ENCODE peak calls at places on chromosomes 7 and 10, in nine cellular contexts. One of them, this sample, is unnamed.

GRCh38 chr7:30984359-30985107 is 20.8 kb downstream of the GHRHR start:
- DNase-seq in endodermal cell: peak; percentile 87
- DNase-seq in WERI-Rb-1: no peak
- DNase-seq in cardiac muscle cell: peak; percentile 48
- DNase-seq in body of pancreas: no peak
- DNase-seq in A549: no peak
- DNase-seq in ovary: no peak
- DNase-seq in pancreas: peak; percentile 33
- DNase-seq in transverse colon: no peak
- DNase-seq in this sample: peak; percentile 46

GRCh38 chr10:45417746-45418145 is 43.7 kb downstream of the ALOX5 start:
- DNase-seq in endodermal cell: no peak
- DNase-seq in WERI-Rb-1: no peak
- DNase-seq in cardiac muscle cell: no peak
- DNase-seq in body of pancreas: no peak
- DNase-seq in A549: no peak
- DNase-seq in ovary: no peak
- DNase-seq in pancreas: no peak
- DNase-seq in transverse colon: no peak
- DNase-seq in this sample: no peak

GRCh38 chr10:95531994-95532399 is 29.2 kb downstream of the SORBS1 start:
- DNase-seq in endodermal cell: no peak
- DNase-seq in WERI-Rb-1: no peak
- DNase-seq in cardiac muscle cell: no peak
- DNase-seq in body of pancreas: no peak
- DNase-seq in A549: no peak
- DNase-seq in ovary: no peak
- DNase-seq in pancreas: no peak
- DNase-seq in transverse colon: no peak
- DNase-seq in this sample: no peak

GRCh38 chr10:42952358-42952757 is 124.5 kb upstream of the RET start:
- DNase-seq in endodermal cell: peak; percentile 95
- DNase-seq in WERI-Rb-1: peak; percentile 34
- DNase-seq in cardiac muscle cell: no peak
- DNase-seq in body of pancreas: peak; percentile 44
- DNase-seq in A549: no peak
- DNase-seq in ovary: no peak
- DNase-seq in pancreas: peak; percentile 70
- DNase-seq in transverse colon: no peak
- DNase-seq in this sample: peak; percentile 2

GRCh38 chr7:46468753-46469356 is 547.8 kb upstream of the IGFBP3 start:
- DNase-seq in endodermal cell: peak; percentile 53
- DNase-seq in WERI-Rb-1: peak; percentile 15
- DNase-seq in cardiac muscle cell: peak; percentile 57
- DNase-seq in body of pancreas: no peak
- DNase-seq in A549: no peak
- DNase-seq in ovary: no peak
- DNase-seq in pancreas: no peak
- DNase-seq in transverse colon: no peak
- DNase-seq in this sample: no peak

GRCh38 chr10:123862421-123863188 is 29.0 kb downstream of the CPXM2 start:
- DNase-seq in endodermal cell: no peak
- DNase-seq in WERI-Rb-1: no peak
- DNase-seq in cardiac muscle cell: no peak
- DNase-seq in body of pancreas: no peak
- DNase-seq in A549: no peak
- DNase-seq in ovary: no peak
- DNase-seq in pancreas: no peak
- DNase-seq in transverse colon: no peak
- DNase-seq in this sample: no peak

GRCh38 chr10:126250045-126250444 is 138.2 kb downstream of the ADAM12 start:
- DNase-seq in endodermal cell: no peak
- DNase-seq in WERI-Rb-1: no peak
- DNase-seq in cardiac muscle cell: no peak
- DNase-seq in body of pancreas: no peak
- DNase-seq in A549: no peak
- DNase-seq in ovary: no peak
- DNase-seq in pancreas: no peak
- DNase-seq in transverse colon: no peak
- DNase-seq in this sample: no peak

GRCh38 chr10:87095241-87095945 is 387 bp downstream of the SHLD2 start:
- DNase-seq in endodermal cell: peak; percentile 91
- DNase-seq in WERI-Rb-1: peak; percentile 80
- DNase-seq in cardiac muscle cell: peak; percentile 94
- DNase-seq in body of pancreas: peak; percentile 78
- DNase-seq in A549: peak; percentile 55
- DNase-seq in ovary: peak; percentile 76
- DNase-seq in pancreas: peak; percentile 87
- DNase-seq in transverse colon: peak; percentile 85
- DNase-seq in this sample: peak; percentile 31

GRCh38 chr7:2862831-2863361 is 18.8 kb upstream of the GNA12 start:
- DNase-seq in endodermal cell: peak; percentile 72
- DNase-seq in WERI-Rb-1: no peak
- DNase-seq in cardiac muscle cell: peak; percentile 92
- DNase-seq in body of pancreas: no peak
- DNase-seq in A549: no peak
- DNase-seq in ovary: peak; percentile 58
- DNase-seq in pancreas: no peak
- DNase-seq in transverse colon: no peak
- DNase-seq in this sample: no peak

GRCh38 chr7:4189151-4189570 is 492.9 kb upstream of the FOXK1 start:
- DNase-seq in endodermal cell: no peak
- DNase-seq in WERI-Rb-1: no peak
- DNase-seq in cardiac muscle cell: no peak
- DNase-seq in body of pancreas: peak; percentile 83
- DNase-seq in A549: no peak
- DNase-seq in ovary: peak; percentile 59
- DNase-seq in pancreas: peak; percentile 87
- DNase-seq in transverse colon: peak; percentile 80
- DNase-seq in this sample: peak; percentile 83

GRCh38 chr7:24882989-24883631 is 96.9 kb downstream of the OSBPL3 start:
- DNase-seq in endodermal cell: no peak
- DNase-seq in WERI-Rb-1: no peak
- DNase-seq in cardiac muscle cell: peak; percentile 84
- DNase-seq in body of pancreas: no peak
- DNase-seq in A549: no peak
- DNase-seq in ovary: peak; percentile 61
- DNase-seq in pancreas: no peak
- DNase-seq in transverse colon: no peak
- DNase-seq in this sample: peak; percentile 24

GRCh38 chr7:46559194-46559576 is 638.1 kb upstream of the IGFBP3 start:
- DNase-seq in endodermal cell: no peak
- DNase-seq in WERI-Rb-1: no peak
- DNase-seq in cardiac muscle cell: peak; percentile 87
- DNase-seq in body of pancreas: no peak
- DNase-seq in A549: no peak
- DNase-seq in ovary: no peak
- DNase-seq in pancreas: no peak
- DNase-seq in transverse colon: no peak
- DNase-seq in this sample: no peak

GRCh38 chr7:143284591-143285453 is at the start of gene TMEM139:
- DNase-seq in endodermal cell: peak; percentile 85
- DNase-seq in WERI-Rb-1: no peak
- DNase-seq in cardiac muscle cell: no peak
- DNase-seq in body of pancreas: peak; percentile 80
- DNase-seq in A549: no peak
- DNase-seq in ovary: no peak
- DNase-seq in pancreas: peak; percentile 73
- DNase-seq in transverse colon: peak; percentile 85
- DNase-seq in this sample: no peak

GRCh38 chr10:123284022-123284421 is 129.8 kb downstream of the BUB3 start:
- DNase-seq in endodermal cell: peak; percentile 34
- DNase-seq in WERI-Rb-1: no peak
- DNase-seq in cardiac muscle cell: no peak
- DNase-seq in body of pancreas: no peak
- DNase-seq in A549: no peak
- DNase-seq in ovary: no peak
- DNase-seq in pancreas: no peak
- DNase-seq in transverse colon: no peak
- DNase-seq in this sample: peak; percentile 5

GRCh38 chr10:132837905-132838304 is 52.0 kb upstream of the NKX6-2 start:
- DNase-seq in endodermal cell: peak; percentile 47
- DNase-seq in WERI-Rb-1: no peak
- DNase-seq in cardiac muscle cell: no peak
- DNase-seq in body of pancreas: no peak
- DNase-seq in A549: no peak
- DNase-seq in ovary: no peak
- DNase-seq in pancreas: peak; percentile 54
- DNase-seq in transverse colon: no peak
- DNase-seq in this sample: no peak

GRCh38 chr10:113563306-113564088 is 10.6 kb downstream of the HABP2 start:
- DNase-seq in endodermal cell: peak; percentile 94
- DNase-seq in WERI-Rb-1: peak; percentile 79
- DNase-seq in cardiac muscle cell: peak; percentile 76
- DNase-seq in body of pancreas: peak; percentile 86
- DNase-seq in A549: peak; percentile 83
- DNase-seq in ovary: peak; percentile 76
- DNase-seq in pancreas: peak; percentile 96
- DNase-seq in transverse colon: peak; percentile 81
- DNase-seq in this sample: no peak

GRCh38 chr7:73920406-73921134 is 59.6 kb downstream of the TMEM270 start:
- DNase-seq in endodermal cell: no peak
- DNase-seq in WERI-Rb-1: no peak
- DNase-seq in cardiac muscle cell: no peak
- DNase-seq in body of pancreas: no peak
- DNase-seq in A549: no peak
- DNase-seq in ovary: no peak
- DNase-seq in pancreas: no peak
- DNase-seq in transverse colon: no peak
- DNase-seq in this sample: no peak

GRCh38 chr10:80491251-80492102 is 37.4 kb downstream of the TSPAN14 start:
- DNase-seq in endodermal cell: no peak
- DNase-seq in WERI-Rb-1: no peak
- DNase-seq in cardiac muscle cell: peak; percentile 38
- DNase-seq in body of pancreas: no peak
- DNase-seq in A549: no peak
- DNase-seq in ovary: no peak
- DNase-seq in pancreas: no peak
- DNase-seq in transverse colon: no peak
- DNase-seq in this sample: no peak
- H3K27ac ChIP-seq in endodermal cell: no peak overlapping the region
- H3K27ac ChIP-seq in WERI-Rb-1: no peak overlapping the region
- H3K27ac ChIP-seq in cardiac muscle cell: no peak overlapping the region
- H3K27ac ChIP-seq in body of pancreas: peak overlapping the region; percentile 37
- H3K27ac ChIP-seq in A549: peak overlapping the region; percentile 100
- H3K27ac ChIP-seq in ovary: no peak overlapping the region
- H3K27ac ChIP-seq in pancreas: no peak overlapping the region
- H3K27ac ChIP-seq in transverse colon: no peak overlapping the region
- H3K27ac ChIP-seq in this sample: peak overlapping the region; percentile 99

GRCh38 chr7:132145063-132145462 is 431.2 kb downstream of the PLXNA4 start:
- DNase-seq in endodermal cell: no peak
- DNase-seq in WERI-Rb-1: no peak
- DNase-seq in cardiac muscle cell: no peak
- DNase-seq in body of pancreas: no peak
- DNase-seq in A549: no peak
- DNase-seq in ovary: no peak
- DNase-seq in pancreas: no peak
- DNase-seq in transverse colon: no peak
- DNase-seq in this sample: no peak
- H3K27ac ChIP-seq in endodermal cell: no peak overlapping the region
- H3K27ac ChIP-seq in WERI-Rb-1: no peak overlapping the region
- H3K27ac ChIP-seq in cardiac muscle cell: no peak overlapping the region
- H3K27ac ChIP-seq in body of pancreas: no peak overlapping the region
- H3K27ac ChIP-seq in A549: peak overlapping the region; percentile 58
- H3K27ac ChIP-seq in ovary: no peak overlapping the region
- H3K27ac ChIP-seq in pancreas: no peak overlapping the region
- H3K27ac ChIP-seq in transverse colon: no peak overlapping the region
- H3K27ac ChIP-seq in this sample: no peak overlapping the region

GRCh38 chr7:107057474-107057833 is 12.9 kb downstream of the PRKAR2B start:
- DNase-seq in endodermal cell: no peak
- DNase-seq in WERI-Rb-1: no peak
- DNase-seq in cardiac muscle cell: no peak
- DNase-seq in body of pancreas: no peak
- DNase-seq in A549: no peak
- DNase-seq in ovary: no peak
- DNase-seq in pancreas: no peak
- DNase-seq in transverse colon: no peak
- DNase-seq in this sample: no peak

GRCh38 chr7:107051376-107051775 is 6.9 kb downstream of the PRKAR2B start:
- DNase-seq in endodermal cell: no peak
- DNase-seq in WERI-Rb-1: no peak
- DNase-seq in cardiac muscle cell: no peak
- DNase-seq in body of pancreas: no peak
- DNase-seq in A549: no peak
- DNase-seq in ovary: no peak
- DNase-seq in pancreas: no peak
- DNase-seq in transverse colon: no peak
- DNase-seq in this sample: no peak

GRCh38 chr7:107059468-107059867 is 15.0 kb downstream of the PRKAR2B start:
- DNase-seq in endodermal cell: no peak
- DNase-seq in WERI-Rb-1: no peak
- DNase-seq in cardiac muscle cell: no peak
- DNase-seq in body of pancreas: no peak
- DNase-seq in A549: no peak
- DNase-seq in ovary: no peak
- DNase-seq in pancreas: no peak
- DNase-seq in transverse colon: no peak
- DNase-seq in this sample: no peak

GRCh38 chr7:107056728-107057473 is 12.4 kb downstream of the PRKAR2B start:
- DNase-seq in endodermal cell: no peak
- DNase-seq in WERI-Rb-1: no peak
- DNase-seq in cardiac muscle cell: no peak
- DNase-seq in body of pancreas: no peak
- DNase-seq in A549: no peak
- DNase-seq in ovary: no peak
- DNase-seq in pancreas: no peak
- DNase-seq in transverse colon: no peak
- DNase-seq in this sample: no peak
- H3K27ac ChIP-seq in endodermal cell: no peak overlapping the region
- H3K27ac ChIP-seq in WERI-Rb-1: no peak overlapping the region
- H3K27ac ChIP-seq in cardiac muscle cell: peak overlapping the region; percentile 71
- H3K27ac ChIP-seq in body of pancreas: no peak overlapping the region
- H3K27ac ChIP-seq in A549: no peak overlapping the region
- H3K27ac ChIP-seq in ovary: no peak overlapping the region
- H3K27ac ChIP-seq in pancreas: no peak overlapping the region
- H3K27ac ChIP-seq in transverse colon: peak overlapping the region; percentile 37
- H3K27ac ChIP-seq in this sample: no peak overlapping the region

DNA sequence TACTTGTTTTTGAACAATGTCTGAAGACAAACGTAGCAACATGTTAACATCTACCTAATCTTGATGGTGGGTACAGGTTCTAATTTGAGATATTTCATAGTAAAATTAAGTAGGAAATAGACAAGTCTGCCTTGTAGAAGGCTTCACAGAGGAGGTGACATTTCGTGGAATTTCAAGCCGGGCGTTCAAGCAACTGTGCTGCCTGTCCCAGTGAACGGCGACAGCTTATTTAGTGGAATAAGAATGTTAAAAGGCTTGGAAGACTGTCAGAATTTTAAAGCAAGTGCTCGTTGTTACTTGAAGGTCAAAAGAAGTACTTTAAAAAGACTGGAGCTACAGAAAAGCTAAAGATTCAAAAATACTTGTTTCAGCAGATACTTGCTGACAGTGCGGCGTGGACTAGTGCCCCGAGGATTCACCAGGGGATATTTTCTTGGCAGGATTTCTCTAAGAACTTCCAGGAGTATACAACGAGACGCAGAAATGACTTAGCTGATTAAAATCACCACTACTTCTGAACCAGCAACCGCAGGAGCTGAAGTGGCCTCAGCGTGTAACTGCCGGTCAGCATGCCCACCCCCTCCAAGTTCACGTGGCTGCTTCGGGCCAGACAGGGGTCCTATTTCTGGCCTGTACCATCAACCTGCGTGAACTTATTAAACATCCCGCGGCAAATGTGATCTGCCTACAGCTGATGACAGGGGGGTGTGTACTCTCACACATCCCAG is 46.5 kb downstream of the CTBP2 start:
- DNase-seq in endodermal cell: no peak
- DNase-seq in WERI-Rb-1: no peak
- DNase-seq in cardiac muscle cell: peak; percentile 51
- DNase-seq in body of pancreas: peak; percentile 7
- DNase-seq in A549: no peak
- DNase-seq in ovary: no peak
- DNase-seq in pancreas: no peak
- DNase-seq in transverse colon: no peak
- DNase-seq in this sample: no peak
- H3K27ac ChIP-seq in endodermal cell: no peak overlapping the region
- H3K27ac ChIP-seq in WERI-Rb-1: no peak overlapping the region
- H3K27ac ChIP-seq in cardiac muscle cell: peak overlapping the region; percentile 84
- H3K27ac ChIP-seq in body of pancreas: peak overlapping the region; percentile 50
- H3K27ac ChIP-seq in A549: no peak overlapping the region
- H3K27ac ChIP-seq in ovary: peak overlapping the region; percentile 38
- H3K27ac ChIP-seq in pancreas: peak overlapping the region; percentile 79
- H3K27ac ChIP-seq in transverse colon: peak overlapping the region; percentile 13
- H3K27ac ChIP-seq in this sample: no peak overlapping the region

This sample was measured in epithelial cell of prostate.